ENCODE peak calls at places on chromosomes 6 and 20, in eight cellular contexts. S is effector memory CD4-positive, alpha-beta T cell; Y is heart right ventricle; K is ascending aorta; E is NT2/D1; Q is hepatocyte; O is Karpas-422; B is BE2C. F is an unnamed sample.

GRCh38 chr20:47667086-47667485 is 118.2 kb downstream of the SULF2 start:
- DNase-seq in S (no peak), Y (no peak), K (no peak), E (no peak), Q (no peak), O (no peak), B (no peak), F (no peak)

GRCh38 chr6:107563694-107564093 is 73.8 kb downstream of the SOBP start:
- DNase-seq in S (no peak), Y (peak; percentile 20), K (no peak), E (no peak), Q (no peak), O (no peak), B (peak; percentile 88), F (peak; percentile 23)

GRCh38 chr20:39877792-39878191 is 811.2 kb downstream of the MAFB start:
- DNase-seq in S (no peak), Y (no peak), K (no peak), E (no peak), Q (no peak), O (no peak), B (no peak), F (no peak)

GRCh38 chr6:149884215-149884614 is 13.7 kb downstream of the RAET1E start:
- DNase-seq in S (no peak), Y (no peak), K (no peak), E (no peak), Q (peak; percentile 57), O (no peak), B (no peak), F (no peak)

GRCh38 chr6:165821754-165822153 is 158.7 kb upstream of the PDE10A start:
- DNase-seq in S (no peak), Y (no peak), K (no peak), E (no peak), Q (no peak), O (no peak), B (no peak), F (no peak)

GRCh38 chr6:163459536-163459935 is 45.0 kb downstream of the QKI start:
- DNase-seq in S (no peak), Y (no peak), K (no peak), E (no peak), Q (no peak), O (no peak), B (no peak), F (no peak)

GRCh38 chr6:2876210-2877056 is 26.7 kb downstream of the SERPINB9 start:
- DNase-seq in S (no peak), Y (peak; percentile 74), K (no peak), E (no peak), Q (peak; percentile 75), O (peak; percentile 52), B (no peak), F (peak; percentile 76)

GRCh38 chr20:35821807-35822242 is 50.0 kb downstream of the PHF20 start:
- DNase-seq in S (no peak), Y (no peak), K (no peak), E (no peak), Q (no peak), O (no peak), B (no peak), F (no peak)

GRCh38 chr20:13857961-13858360 is 73.1 kb downstream of the NDUFAF5 start:
- DNase-seq in S (no peak), Y (no peak), K (no peak), E (no peak), Q (no peak), O (no peak), B (no peak), F (no peak)

GRCh38 chr6:22880686-22881433 is 311.5 kb downstream of the HDGFL1 start:
- DNase-seq in S (no peak), Y (no peak), K (no peak), E (no peak), Q (peak; percentile 73), O (no peak), B (no peak), F (no peak)

GRCh38 chr6:17556014-17556413 is 44.1 kb upstream of the FAM8A1 start:
- DNase-seq in S (no peak), Y (no peak), K (no peak), E (no peak), Q (no peak), O (no peak), B (no peak), F (no peak)

GRCh38 chr6:137240168-137240567 is 21.0 kb upstream of the IFNGR1 start:
- DNase-seq in S (no peak), Y (no peak), K (peak; percentile 21), E (no peak), Q (peak; percentile 53), O (no peak), B (no peak), F (peak; percentile 40)

GRCh38 chr20:19701449-19701848 is 56.6 kb upstream of the RIN2 start:
- DNase-seq in S (no peak), Y (no peak), K (no peak), E (no peak), Q (no peak), O (peak; percentile 84), B (no peak), F (no peak)

GRCh38 chr20:10551732-10552724 is 116.9 kb downstream of the SLX4IP start:
- DNase-seq in S (no peak), Y (no peak), K (no peak), E (peak; percentile 47), Q (no peak), O (no peak), B (no peak), F (no peak)

GRCh38 chr6:153272201-153272980 is 141.3 kb upstream of the RGS17 start:
- DNase-seq in S (no peak), Y (no peak), K (no peak), E (no peak), Q (no peak), O (no peak), B (no peak), F (no peak)

GRCh38 chr20:57686931-57687652 is 22.7 kb downstream of the PMEPA1 start:
- DNase-seq in S (no peak), Y (no peak), K (no peak), E (no peak), Q (no peak), O (no peak), B (no peak), F (no peak)

GRCh38 chr20:23228912-23229311 is 121.7 kb upstream of the NXT1 start:
- DNase-seq in S (no peak), Y (no peak), K (no peak), E (no peak), Q (no peak), O (no peak), B (no peak), F (no peak)

DNA sequence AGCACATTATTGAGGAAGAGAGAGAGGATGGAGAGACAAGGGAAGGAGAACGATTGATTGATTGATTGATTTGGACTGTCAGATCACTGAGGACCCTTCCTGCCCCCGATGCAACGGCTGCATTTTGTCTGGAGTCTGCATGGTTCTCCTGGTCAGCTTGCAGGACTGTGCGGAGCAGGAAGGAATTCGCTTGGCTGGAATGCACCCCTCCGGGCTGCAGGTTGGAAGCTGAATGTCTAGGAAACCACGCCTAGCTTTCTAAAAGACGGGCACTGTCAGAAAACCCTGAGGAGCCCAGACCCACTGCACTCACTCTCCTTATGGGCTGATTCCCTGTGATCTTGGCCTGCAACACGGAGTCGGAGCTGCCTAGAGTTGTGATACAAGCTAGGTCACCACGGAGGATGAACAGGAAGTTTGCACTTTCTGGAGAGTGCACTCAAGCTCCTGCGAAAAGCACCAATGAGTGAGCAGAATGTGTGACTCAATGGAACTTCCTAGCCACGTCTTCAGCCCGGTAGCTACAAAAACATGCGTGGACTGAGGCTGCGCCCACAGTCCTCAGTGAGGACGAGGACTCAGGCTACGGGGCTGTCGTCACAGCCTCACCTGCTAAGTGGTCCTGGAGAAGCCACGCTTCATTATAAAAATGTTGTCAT is 14.4 kb downstream of the DACT2 start:
- DNase-seq in S (no peak), Y (no peak), K (no peak), E (no peak), Q (no peak), O (no peak), B (no peak), F (no peak)
- H3K9me3 ChIP-seq in S (no peaks in the 10 kb centered on the region), Y (no peaks in the 10 kb centered on the region), K (no peaks in the 10 kb centered on the region), E (no peaks in the 10 kb centered on the region), Q (no peaks in the 10 kb centered on the region), O (no peaks in the 10 kb centered on the region), B (no peaks in the 10 kb centered on the region), F (no peaks in the 10 kb centered on the region)

GRCh38 chr20:48845000-48845399 is 17.2 kb upstream of the PREX1 start:
- DNase-seq in S (no peak), Y (no peak), K (no peak), E (no peak), Q (no peak), O (no peak), B (no peak), F (no peak)
- H3K9me3 ChIP-seq in S (no peaks in the 10 kb centered on the region), Y (no peaks in the 10 kb centered on the region), K (no peaks in the 10 kb centered on the region), E (no peaks in the 10 kb centered on the region), Q (no peaks in the 10 kb centered on the region), O (no peaks in the 10 kb centered on the region), B (no peaks in the 10 kb centered on the region), F (no peaks in the 10 kb centered on the region)

GRCh38 chr6:39998126-39998525 is 63.9 kb upstream of the MOCS1 start:
- DNase-seq in S (no peak), Y (no peak), K (no peak), E (no peak), Q (no peak), O (no peak), B (no peak), F (no peak)

GRCh38 chr6:40000964-40001515 is 66.8 kb upstream of the MOCS1 start:
- DNase-seq in S (no peak), Y (no peak), K (no peak), E (no peak), Q (no peak), O (no peak), B (no peak), F (no peak)

GRCh38 chr6:39999006-39999867 is 65.0 kb upstream of the MOCS1 start:
- DNase-seq in S (no peak), Y (no peak), K (no peak), E (no peak), Q (no peak), O (no peak), B (no peak), F (no peak)

GRCh38 chr6:39995633-39996032 is 61.4 kb upstream of the MOCS1 start:
- DNase-seq in S (no peak), Y (no peak), K (no peak), E (no peak), Q (no peak), O (no peak), B (no peak), F (no peak)

DNA sequence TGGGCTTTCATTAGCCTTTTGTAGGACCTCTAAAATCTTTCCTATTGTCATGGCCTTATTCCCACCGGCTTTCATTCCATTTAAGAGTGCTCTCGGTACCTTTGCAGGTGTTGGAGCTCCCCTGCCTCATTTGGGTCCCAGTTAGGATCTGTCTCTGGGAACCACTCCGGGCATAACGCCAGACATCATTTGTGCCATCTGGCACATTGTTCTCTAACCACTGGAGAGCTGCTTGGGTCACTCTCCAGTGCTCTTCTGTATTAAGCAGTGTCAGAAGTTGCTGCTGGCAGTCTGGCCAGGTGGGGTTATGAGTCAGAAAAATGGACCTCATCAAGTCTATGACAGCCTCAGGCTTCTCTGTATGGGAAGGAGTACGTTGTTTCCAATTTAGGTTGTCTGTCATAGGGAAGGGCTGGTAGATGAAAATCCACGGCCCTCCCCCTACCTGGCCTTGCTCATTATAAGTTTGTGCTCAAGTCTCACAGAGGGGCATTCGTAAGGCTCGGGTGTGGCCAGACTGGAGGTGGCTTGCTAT is 62.9 kb upstream of the MOCS1 start:
- DNase-seq in S (no peak), Y (no peak), K (no peak), E (no peak), Q (no peak), O (no peak), B (no peak), F (no peak)
- H3K9me3 ChIP-seq in S (no peaks in the 10 kb centered on the region), Y (peaks cover 7% of the 10 kb centered on the region), K (peaks cover 16% of the 10 kb centered on the region), E (peaks cover 38% of the 10 kb centered on the region), Q (no peaks in the 10 kb centered on the region), O (peaks cover 11% of the 10 kb centered on the region), B (no peaks in the 10 kb centered on the region), F (peaks cover 52% of the 10 kb centered on the region)

GRCh38 chr6:170099387-170099786 is 191.5 kb downstream of the DLL1 start:
- DNase-seq in S (no peak), Y (no peak), K (no peak), E (no peak), Q (no peak), O (no peak), B (no peak), F (no peak)
- H3K9me3 ChIP-seq in S (no peaks in the 10 kb centered on the region), Y (no peaks in the 10 kb centered on the region), K (no peaks in the 10 kb centered on the region), E (no peaks in the 10 kb centered on the region), Q (no peaks in the 10 kb centered on the region), O (no peaks in the 10 kb centered on the region), B (no peaks in the 10 kb centered on the region), F (no peaks in the 10 kb centered on the region)

F was measured in left ventricle myocardium inferior.